ENCODE peak calls at places on chromosomes 2 and 18, in four cellular contexts. One of them, this sample, is unnamed.

GRCh38 chr2:189337648-189338047 is 103.6 kb upstream of the WDR75 start:
- DNase-seq in K562: no peak
- DNase-seq in A549: no peak
- DNase-seq in GM12878: no peak
- DNase-seq in this sample: no peak

GRCh38 chr18:13103366-13103765 is 112.2 kb downstream of the CEP192 start:
- DNase-seq in A549: no peak
- DNase-seq in GM12878: no peak
- DNase-seq in K562: no peak
- DNase-seq in this sample: no peak

GRCh38 chr2:239167766-239168444 is 232.9 kb downstream of the HDAC4 start:
- DNase-seq in A549: no peak
- DNase-seq in GM12878: no peak
- DNase-seq in K562: no peak
- DNase-seq in this sample: no peak

GRCh38 chr2:196066794-196067382 is 1.7 kb downstream of the DNAH7 start:
- DNase-seq in K562: peak; percentile 44
- DNase-seq in A549: peak; percentile 40
- DNase-seq in GM12878: no peak
- DNase-seq in this sample: no peak

GRCh38 chr2:167196461-167197252 is 308.4 kb downstream of the XIRP2 start:
- DNase-seq in GM12878: no peak
- DNase-seq in K562: no peak
- DNase-seq in A549: no peak
- DNase-seq in this sample: no peak

GRCh38 chr18:13216732-13217465 is 1.7 kb upstream of the LDLRAD4 start:
- DNase-seq in K562: peak; percentile 37
- DNase-seq in A549: no peak
- DNase-seq in GM12878: no peak
- DNase-seq in this sample: no peak

GRCh38 chr2:119760237-119760807 is 600 bp downstream of the PTPN4 start:
- DNase-seq in A549: no peak
- DNase-seq in K562: no peak
- DNase-seq in GM12878: no peak
- DNase-seq in this sample: peak; percentile 70

GRCh38 chr2:190817082-190817481 is 63.5 kb upstream of the GLS start:
- DNase-seq in GM12878: no peak
- DNase-seq in K562: no peak
- DNase-seq in A549: no peak
- DNase-seq in this sample: no peak

GRCh38 chr2:189179607-189179979 is at the start of gene COL5A2:
- DNase-seq in GM12878: no peak
- DNase-seq in A549: peak; percentile 15
- DNase-seq in K562: no peak
- DNase-seq in this sample: no peak

GRCh38 chr18:39191931-39192330 is 1626.3 kb upstream of the CELF4 start:
- DNase-seq in A549: no peak
- DNase-seq in K562: peak; percentile 6
- DNase-seq in GM12878: no peak
- DNase-seq in this sample: no peak

GRCh38 chr2:111161971-111162370 is 41.3 kb downstream of the BCL2L11 start:
- DNase-seq in K562: no peak
- DNase-seq in GM12878: no peak
- DNase-seq in A549: no peak
- DNase-seq in this sample: no peak

GRCh38 chr18:25044694-25045093 is 307.3 kb downstream of the ZNF521 start:
- DNase-seq in K562: no peak
- DNase-seq in GM12878: no peak
- DNase-seq in A549: no peak
- DNase-seq in this sample: no peak

GRCh38 chr2:160613466-160614153 is 120.0 kb upstream of the RBMS1 start:
- DNase-seq in A549: no peak
- DNase-seq in GM12878: no peak
- DNase-seq in K562: no peak
- DNase-seq in this sample: no peak
- TF ChIP-seq KDM1A in A549: no peak
- TF ChIP-seq KDM1A in GM12878: no peak
- TF ChIP-seq KDM1A in K562: no peak
- TF ChIP-seq KDM1A in this sample: no peak

DNA sequence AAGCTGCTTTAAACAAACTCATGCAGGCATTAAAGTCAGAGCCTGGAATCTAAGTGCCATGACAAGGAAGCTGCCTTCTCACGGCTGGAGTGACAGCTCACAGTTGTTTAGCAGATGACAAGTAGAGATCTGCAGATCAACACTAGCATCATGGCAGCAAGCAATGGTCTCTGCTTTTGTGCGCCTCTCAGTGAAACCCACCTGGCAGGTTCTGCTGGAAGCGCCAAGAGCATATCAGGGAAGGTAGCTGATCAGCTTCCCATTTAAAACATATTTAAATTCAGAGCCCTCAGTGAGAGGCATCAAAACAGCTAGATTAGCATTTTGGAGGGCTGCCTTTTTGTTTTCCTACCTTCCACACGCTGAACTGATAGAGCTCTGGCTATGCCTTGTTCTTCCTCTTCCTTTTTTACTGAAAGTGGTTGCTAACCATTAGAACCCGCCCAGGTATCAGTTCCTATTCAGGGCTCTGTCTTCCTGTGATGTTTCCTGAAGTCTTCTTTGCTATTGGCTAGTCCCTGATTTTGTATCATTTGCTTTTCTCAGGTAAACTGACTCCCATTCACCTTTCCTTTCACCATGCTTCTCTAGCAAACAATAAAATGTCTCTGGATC is 70.8 kb downstream of the TMEM200C start:
- DNase-seq in A549: no peak
- DNase-seq in K562: no peak
- DNase-seq in GM12878: no peak
- DNase-seq in this sample: no peak
- TF ChIP-seq KDM1A in A549: no peak
- TF ChIP-seq KDM1A in K562: no peak
- TF ChIP-seq KDM1A in GM12878: no peak
- TF ChIP-seq KDM1A in this sample: no peak

DNA sequence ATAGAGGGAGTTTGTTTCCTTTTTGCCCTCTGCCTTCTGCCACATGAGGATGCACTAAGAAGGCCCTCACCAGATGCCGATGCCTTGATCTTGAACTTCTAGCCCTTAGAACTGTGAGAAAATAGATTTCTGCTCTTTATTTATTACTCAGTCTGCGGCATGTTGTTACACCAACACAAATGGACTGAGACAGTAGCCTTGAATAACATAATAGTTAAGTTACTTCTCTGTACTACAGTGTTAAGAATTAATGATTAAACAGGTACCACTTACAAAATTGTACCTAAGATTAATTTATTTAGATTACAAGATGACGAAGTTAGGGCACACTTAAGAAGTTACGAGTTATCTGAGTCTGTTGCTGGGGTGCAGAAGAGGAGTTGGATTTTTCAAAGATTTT is 42.4 kb downstream of the EHBP1 start:
- DNase-seq in K562: no peak
- DNase-seq in A549: no peak
- DNase-seq in GM12878: no peak
- DNase-seq in this sample: no peak
- TF ChIP-seq KDM1A in K562: no peak
- TF ChIP-seq KDM1A in A549: no peak
- TF ChIP-seq KDM1A in GM12878: no peak
- TF ChIP-seq KDM1A in this sample: no peak

GRCh38 chr2:31535753-31536152 is 45.0 kb downstream of the SRD5A2 start:
- DNase-seq in K562: no peak
- DNase-seq in A549: no peak
- DNase-seq in GM12878: no peak
- DNase-seq in this sample: no peak
- TF ChIP-seq KDM1A in K562: no peak
- TF ChIP-seq KDM1A in A549: no peak
- TF ChIP-seq KDM1A in GM12878: no peak
- TF ChIP-seq KDM1A in this sample: no peak